ENCODE peak calls at places on chromosomes 11 and 22, in five cellular contexts. One of them, this sample, is unnamed.

GRCh38 chr11:10938650-10939387 is 81.0 kb upstream of the ZBED5 start:
- DNase-seq in glomerular endothelial cell: no peak
- DNase-seq in psoas muscle: no peak
- DNase-seq in CD4-positive, alpha-beta T cell: no peak
- DNase-seq in EH: no peak
- DNase-seq in this sample: no peak

GRCh38 chr22:33918676-33919590 is 1.3 kb downstream of the LARGE1 start:
- DNase-seq in EH: peak
- DNase-seq in CD4-positive, alpha-beta T cell: no peak
- DNase-seq in psoas muscle: no peak
- DNase-seq in glomerular endothelial cell: no peak
- DNase-seq in this sample: no peak

GRCh38 chr22:29480512-29481264 is 670 bp downstream of the NEFH start:
- DNase-seq in EH: no peak
- DNase-seq in psoas muscle: no peak
- DNase-seq in glomerular endothelial cell: no peak
- DNase-seq in CD4-positive, alpha-beta T cell: no peak
- DNase-seq in this sample: peak

GRCh38 chr11:117823294-117823940 is 1.1 kb downstream of the FXYD2 start:
- DNase-seq in CD4-positive, alpha-beta T cell: no peak
- DNase-seq in glomerular endothelial cell: no peak
- DNase-seq in psoas muscle: peak
- DNase-seq in EH: no peak
- DNase-seq in this sample: no peak

GRCh38 chr11:2164861-2165555 is 4.0 kb upstream of the INS start:
- DNase-seq in CD4-positive, alpha-beta T cell: no peak
- DNase-seq in psoas muscle: no peak
- DNase-seq in glomerular endothelial cell: no peak
- DNase-seq in EH: no peak
- DNase-seq in this sample: no peak

GRCh38 chr11:17328856-17329490 is 22.6 kb upstream of the NCR3LG1 start:
- DNase-seq in glomerular endothelial cell: no peak
- DNase-seq in psoas muscle: no peak
- DNase-seq in EH: no peak
- DNase-seq in CD4-positive, alpha-beta T cell: no peak
- DNase-seq in this sample: no peak

GRCh38 chr11:85941380-85941973 is 86.3 kb downstream of the CCDC83 start:
- DNase-seq in glomerular endothelial cell: peak
- DNase-seq in CD4-positive, alpha-beta T cell: no peak
- DNase-seq in EH: peak
- DNase-seq in psoas muscle: peak
- DNase-seq in this sample: peak

GRCh38 chr11:10727259-10727851 is 23.7 kb upstream of the CTR9 start:
- DNase-seq in EH: peak
- DNase-seq in glomerular endothelial cell: no peak
- DNase-seq in CD4-positive, alpha-beta T cell: no peak
- DNase-seq in psoas muscle: no peak
- DNase-seq in this sample: no peak

GRCh38 chr11:95229199-95230053 is 1.6 kb downstream of the SESN3 start:
- DNase-seq in EH: no peak
- DNase-seq in glomerular endothelial cell: no peak
- DNase-seq in CD4-positive, alpha-beta T cell: no peak
- DNase-seq in psoas muscle: peak
- DNase-seq in this sample: no peak

GRCh38 chr11:117703209-117703608 is 93.8 kb downstream of the DSCAML1 start:
- DNase-seq in psoas muscle: no peak
- DNase-seq in EH: no peak
- DNase-seq in glomerular endothelial cell: no peak
- DNase-seq in CD4-positive, alpha-beta T cell: no peak
- DNase-seq in this sample: no peak

GRCh38 chr11:3101921-3102640 is 44.9 kb upstream of the CARS1 start:
- DNase-seq in glomerular endothelial cell: no peak
- DNase-seq in CD4-positive, alpha-beta T cell: no peak
- DNase-seq in psoas muscle: no peak
- DNase-seq in EH: no peak
- DNase-seq in this sample: no peak

GRCh38 chr22:33853200-33854097 is 66.8 kb downstream of the LARGE1 start:
- DNase-seq in glomerular endothelial cell: no peak
- DNase-seq in CD4-positive, alpha-beta T cell: no peak
- DNase-seq in EH: peak
- DNase-seq in psoas muscle: peak
- DNase-seq in this sample: no peak

GRCh38 chr22:22896601-22897000 is 9.0 kb downstream of the IGLL5 start:
- DNase-seq in glomerular endothelial cell: no peak
- DNase-seq in CD4-positive, alpha-beta T cell: no peak
- DNase-seq in EH: no peak
- DNase-seq in psoas muscle: peak
- DNase-seq in this sample: no peak

GRCh38 chr11:67384851-67385366 is 6.9 kb upstream of the RAD9A start:
- DNase-seq in EH: peak
- DNase-seq in glomerular endothelial cell: no peak
- DNase-seq in psoas muscle: no peak
- DNase-seq in CD4-positive, alpha-beta T cell: no peak
- DNase-seq in this sample: no peak

GRCh38 chr22:34688825-34689224 is 377.1 kb upstream of the ISX start:
- DNase-seq in CD4-positive, alpha-beta T cell: no peak
- DNase-seq in glomerular endothelial cell: no peak
- DNase-seq in EH: no peak
- DNase-seq in psoas muscle: no peak
- DNase-seq in this sample: no peak

GRCh38 chr11:62593434-62594044 is 2.2 kb upstream of the TUT1 start:
- DNase-seq in psoas muscle: peak
- DNase-seq in glomerular endothelial cell: no peak
- DNase-seq in CD4-positive, alpha-beta T cell: peak
- DNase-seq in EH: peak
- DNase-seq in this sample: peak

GRCh38 chr11:22668005-22668796 is 1.8 kb downstream of the GAS2 start:
- DNase-seq in psoas muscle: no peak
- DNase-seq in EH: no peak
- DNase-seq in CD4-positive, alpha-beta T cell: no peak
- DNase-seq in glomerular endothelial cell: no peak
- DNase-seq in this sample: no peak

GRCh38 chr22:38655532-38656255 is 498 bp downstream of the FAM227A start:
- DNase-seq in CD4-positive, alpha-beta T cell: no peak
- DNase-seq in glomerular endothelial cell: no peak
- DNase-seq in EH: peak
- DNase-seq in psoas muscle: peak
- DNase-seq in this sample: no peak

GRCh38 chr11:96949464-96949863 is 559.7 kb downstream of the JRKL start:
- DNase-seq in glomerular endothelial cell: no peak
- DNase-seq in EH: no peak
- DNase-seq in psoas muscle: no peak
- DNase-seq in CD4-positive, alpha-beta T cell: no peak
- DNase-seq in this sample: no peak

GRCh38 chr11:106159846-106160245 is 82.4 kb downstream of the AASDHPPT start:
- DNase-seq in psoas muscle: no peak
- DNase-seq in glomerular endothelial cell: no peak
- DNase-seq in CD4-positive, alpha-beta T cell: no peak
- DNase-seq in EH: peak
- DNase-seq in this sample: no peak

GRCh38 chr11:26420331-26420730 is 88.4 kb downstream of the ANO3 start:
- DNase-seq in psoas muscle: no peak
- DNase-seq in glomerular endothelial cell: no peak
- DNase-seq in CD4-positive, alpha-beta T cell: no peak
- DNase-seq in EH: no peak
- DNase-seq in this sample: no peak

GRCh38 chr11:118016094-118016493 is 29.9 kb downstream of the IL10RA start:
- DNase-seq in psoas muscle: no peak
- DNase-seq in EH: no peak
- DNase-seq in glomerular endothelial cell: no peak
- DNase-seq in CD4-positive, alpha-beta T cell: no peak
- DNase-seq in this sample: no peak

GRCh38 chr22:45585946-45586540 is 83.4 kb downstream of the FBLN1 start:
- DNase-seq in CD4-positive, alpha-beta T cell: no peak
- DNase-seq in glomerular endothelial cell: no peak
- DNase-seq in psoas muscle: peak
- DNase-seq in EH: no peak
- DNase-seq in this sample: no peak

GRCh38 chr11:112597290-112597689 is 336.6 kb upstream of the PLET1 start:
- DNase-seq in psoas muscle: no peak
- DNase-seq in CD4-positive, alpha-beta T cell: no peak
- DNase-seq in glomerular endothelial cell: no peak
- DNase-seq in EH: no peak
- DNase-seq in this sample: no peak

GRCh38 chr22:36362819-36363377 is 24.9 kb downstream of the MYH9 start:
- DNase-seq in CD4-positive, alpha-beta T cell: no peak
- DNase-seq in psoas muscle: no peak
- DNase-seq in EH: peak
- DNase-seq in glomerular endothelial cell: no peak
- DNase-seq in this sample: no peak

GRCh38 chr11:115699326-115699725 is 195.1 kb upstream of the CADM1 start:
- DNase-seq in glomerular endothelial cell: no peak
- DNase-seq in psoas muscle: no peak
- DNase-seq in EH: no peak
- DNase-seq in CD4-positive, alpha-beta T cell: no peak
- DNase-seq in this sample: no peak

GRCh38 chr11:42555197-42555596 is 756.6 kb upstream of the API5 start:
- DNase-seq in CD4-positive, alpha-beta T cell: no peak
- DNase-seq in psoas muscle: no peak
- DNase-seq in glomerular endothelial cell: no peak
- DNase-seq in EH: no peak
- DNase-seq in this sample: no peak

GRCh38 chr11:35911013-35911412 is 32.8 kb upstream of the LDLRAD3 start:
- DNase-seq in psoas muscle: no peak
- DNase-seq in EH: no peak
- DNase-seq in CD4-positive, alpha-beta T cell: no peak
- DNase-seq in glomerular endothelial cell: no peak
- DNase-seq in this sample: no peak